ENCODE peak calls at places on chromosomes 11 and 22, in four cellular contexts. Q is HCT116, G is HepG2, K is K562. D is an unnamed sample.

GRCh38 chr11:73243093-73243485 is 25.0 kb downstream of the P2RY2 start:
- DNase-seq in K (no peak), Q (no peak), G (no peak), D (no peak)

GRCh38 chr11:93467054-93467453 is 76.1 kb downstream of the SMCO4 start:
- DNase-seq in Q (no peak), G (no peak), K (no peak), D (no peak)

GRCh38 chr11:68314886-68315580 is 2.6 kb downstream of the LRP5 start:
- DNase-seq in Q (peak), K (peak), G (peak), D (no peak)

GRCh38 chr22:24230911-24231656 is 13.8 kb downstream of the GGT5 start:
- DNase-seq in K (peak), G (no peak), Q (no peak), D (no peak)

GRCh38 chr11:134045799-134046635 is 22.9 kb upstream of the JAM3 start:
- DNase-seq in G (no peak), Q (no peak), K (no peak), D (no peak)

GRCh38 chr11:61974766-61975631 is 7.6 kb upstream of the FTH1 start:
- DNase-seq in K (no peak), Q (no peak), G (peak), D (no peak)

GRCh38 chr22:38868886-38869381 is 3.1 kb downstream of the CBX6 start:
- DNase-seq in Q (peak), G (peak), K (peak), D (no peak)

GRCh38 chr11:122097419-122098001 is 18.5 kb downstream of the BLID start:
- DNase-seq in Q (no peak), G (no peak), K (no peak), D (no peak)

GRCh38 chr22:24040946-24041345 is 29.8 kb downstream of the CABIN1 start:
- DNase-seq in G (no peak), K (no peak), Q (no peak), D (no peak)

GRCh38 chr11:132674161-132674560 is 858.1 kb downstream of the OPCML start:
- DNase-seq in K (no peak), Q (no peak), G (no peak), D (no peak)

GRCh38 chr11:128496684-128497056 is 90.7 kb downstream of the ETS1 start:
- DNase-seq in K (no peak), G (no peak), Q (no peak), D (no peak)

GRCh38 chr11:118081241-118081958 is 4.5 kb downstream of the TMPRSS4 start:
- DNase-seq in K (no peak), Q (no peak), G (no peak), D (no peak)

GRCh38 chr11:94938399-94939055 is 34.8 kb downstream of the CWC15 start:
- DNase-seq in Q (no peak), K (no peak), G (no peak), D (no peak)

GRCh38 chr11:128323381-128323780 is 264.0 kb downstream of the ETS1 start:
- DNase-seq in Q (no peak), K (no peak), G (no peak), D (no peak)

GRCh38 chr11:43879789-43880639 is 617 bp upstream of the ALKBH3 start:
- DNase-seq in K (no peak), Q (no peak), G (no peak), D (no peak)

GRCh38 chr11:1935156-1936071 is 11.7 kb upstream of the MRPL23 start:
- DNase-seq in K (no peak), G (no peak), Q (no peak), D (no peak)

GRCh38 chr22:41197808-41198585 is 7.1 kb upstream of the L3MBTL2 start:
- DNase-seq in Q (no peak), G (no peak), K (peak), D (no peak)

GRCh38 chr11:129728571-129728970 is 87.1 kb upstream of the TMEM45B start:
- DNase-seq in Q (no peak), G (no peak), K (no peak), D (no peak)

GRCh38 chr11:63903884-63904283 is 13.1 kb downstream of the RCOR2 start:
- DNase-seq in K (no peak), Q (no peak), G (no peak), D (no peak)

GRCh38 chr22:47193606-47194316 is 431.3 kb downstream of the TBC1D22A start:
- DNase-seq in Q (no peak), G (no peak), K (no peak), D (no peak)

GRCh38 chr11:93020248-93021088 is 51.0 kb downstream of the MTNR1B start:
- DNase-seq in K (no peak), G (no peak), Q (no peak), D (no peak)

GRCh38 chr11:24842308-24842707 is 345.5 kb downstream of the LUZP2 start:
- DNase-seq in K (no peak), G (no peak), Q (no peak), D (no peak)

GRCh38 chr11:8720376-8720775 is 37.8 kb downstream of the RPL27A start:
- DNase-seq in K (no peak), Q (no peak), G (no peak), D (no peak)

GRCh38 chr11:131666617-131667016 is 296.2 kb downstream of the NTM start:
- DNase-seq in Q (no peak), G (no peak), K (no peak), D (no peak)

GRCh38 chr22:32206774-32207758 is 2.2 kb upstream of the RFPL2 start:
- DNase-seq in K (no peak), Q (peak), G (peak), D (peak)

GRCh38 chr11:130428271-130428670 is at the start of gene ADAMTS8:
- DNase-seq in Q (no peak), K (no peak), G (no peak), D (no peak)

GRCh38 chr11:94549166-94549565 is 5.4 kb downstream of the FUT4 start:
- DNase-seq in G (no peak), K (no peak), Q (no peak), D (no peak)

GRCh38 chr11:93545566-93545965 is 2.4 kb upstream of the SMCO4 start:
- DNase-seq in K (no peak), G (no peak), Q (no peak), D (no peak)

GRCh38 chr11:130644187-130644586 is 195.7 kb downstream of the ADAMTS15 start:
- DNase-seq in Q (no peak), G (no peak), K (no peak), D (no peak)

GRCh38 chr11:66663741-66664296 is 13.9 kb downstream of the RBM4B start:
- DNase-seq in K (no peak), G (no peak), Q (no peak), D (no peak)

GRCh38 chr22:37122598-37123180 is 13.2 kb upstream of the TMPRSS6 start:
- DNase-seq in K (no peak), G (no peak), Q (no peak), D (no peak)
- TF ChIP-seq TCF7L2 in K (no peak), G (no peak), Q (no peak), D (no peak)

GRCh38 chr11:33618363-33618735 is 82.3 kb downstream of the C11orf91 start:
- DNase-seq in G (no peak), Q (no peak), K (no peak), D (no peak)

GRCh38 chr11:33622231-33622630 is 78.4 kb downstream of the C11orf91 start:
- DNase-seq in K (no peak), Q (no peak), G (no peak), D (no peak)

GRCh38 chr11:33618956-33619355 is 81.7 kb downstream of the C11orf91 start:
- DNase-seq in Q (no peak), K (no peak), G (no peak), D (no peak)

GRCh38 chr11:33622806-33623205 is 77.8 kb downstream of the C11orf91 start:
- DNase-seq in G (no peak), Q (no peak), K (no peak), D (no peak)

GRCh38 chr11:33620423-33621120 is 80.1 kb downstream of the C11orf91 start:
- DNase-seq in G (no peak), Q (no peak), K (no peak), D (no peak)
- TF ChIP-seq TCF7L2 in G (no peak), Q (no peak), K (no peak), D (no peak)

DNA sequence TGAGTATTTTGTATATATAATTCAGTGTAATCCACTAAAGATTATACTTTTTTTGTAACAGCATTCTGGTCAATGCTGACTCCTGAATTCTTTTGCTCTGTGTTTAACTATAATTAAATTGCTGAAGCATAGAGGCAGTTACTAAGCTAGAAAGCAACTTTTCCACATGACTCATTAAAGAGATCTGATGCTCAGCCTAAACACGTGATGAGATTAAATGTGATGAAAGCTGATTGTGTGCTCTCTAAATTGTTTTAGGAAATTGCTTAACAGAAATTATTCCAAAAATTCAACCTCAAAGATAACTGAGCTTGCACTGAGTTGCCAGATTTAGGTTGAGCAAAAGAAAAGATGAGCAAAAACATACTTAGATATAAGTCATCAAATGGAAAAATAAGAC is 1033.6 kb downstream of the FAM181B start:
- DNase-seq in Q (no peak), K (no peak), G (no peak), D (no peak)
- TF ChIP-seq TCF7L2 in Q (no peak), K (no peak), G (no peak), D (no peak)

GRCh38 chr11:125464671-125465070 is 31.4 kb downstream of the FEZ1 start:
- DNase-seq in Q (no peak), K (no peak), G (no peak), D (no peak)
- TF ChIP-seq TCF7L2 in Q (no peak), K (no peak), G (no peak), D (no peak)

GRCh38 chr22:25874327-25874726 is 132.3 kb downstream of the MYO18B start:
- DNase-seq in Q (no peak), K (no peak), G (no peak), D (no peak)
- TF ChIP-seq TCF7L2 in Q (no peak), K (no peak), G (no peak), D (no peak)

D was measured in Panc1.